ENCODE peak calls at places on chromosome 10, in seven cellular contexts. P is GM23338; W is BJ; T is epithelial cell of esophagus; G is activated CD8-positive, alpha-beta memory T cell treated with anti-CD3 and anti-CD28 coated beads, Interleukin-2, amount 50 U/mL, for 4 hours; N is stimulated activated CD4-positive, alpha-beta T cell treated with anti-CD3 and anti-CD28 coated beads, Interleukin-12 subunit alpha, Interleukin-12 subunit beta, amount 100 ng/mL, for 4 hours; M is GM20000. O is an unnamed sample.

GRCh38 chr10:92123031-92123450 is 167.8 kb downstream of the CPEB3 start:
- DNase-seq in P (no peak), W (no peak), T (peak), G (no peak), N (no peak), M (no peak), O (no peak)

GRCh38 chr10:86079088-86079487 is 287.5 kb downstream of the GRID1 start:
- DNase-seq in P (no peak), W (no peak), T (no peak), G (no peak), N (no peak), M (no peak), O (peak)

GRCh38 chr10:98039690-98040381 is 9.4 kb upstream of the CRTAC1 start:
- DNase-seq in P (no peak), W (no peak), T (no peak), G (no peak), N (no peak), M (no peak), O (no peak)

GRCh38 chr10:79399242-79399831 is 46.1 kb downstream of the ZCCHC24 start:
- DNase-seq in P (peak), W (peak), T (peak), G (no peak), N (no peak), M (no peak), O (no peak)

GRCh38 chr10:103076996-103077395 is 116.1 kb downstream of the NT5C2 start:
- DNase-seq in P (no peak), W (no peak), T (no peak), G (no peak), N (no peak), M (no peak), O (no peak)

GRCh38 chr10:104515670-104516199 is 125.4 kb upstream of the SORCS3 start:
- DNase-seq in P (peak), W (no peak), T (peak), G (no peak), N (no peak), M (no peak), O (no peak)

GRCh38 chr10:16944081-16944922 is 127.1 kb upstream of the RSU1 start:
- DNase-seq in P (no peak), W (peak), T (no peak), G (no peak), N (no peak), M (no peak), O (no peak)

GRCh38 chr10:68345621-68346020 is 12.9 kb upstream of the PBLD start:
- DNase-seq in P (no peak), W (no peak), T (no peak), G (no peak), N (no peak), M (no peak), O (no peak)

GRCh38 chr10:21524526-21525366 is 736 bp downstream of the SKIDA1 start:
- DNase-seq in P (peak), W (no peak), T (peak), G (no peak), N (no peak), M (no peak), O (peak)

GRCh38 chr10:97427571-97428179 is 1.7 kb downstream of the PGAM1 start:
- DNase-seq in P (peak), W (no peak), T (peak), G (no peak), N (no peak), M (peak), O (peak)

GRCh38 chr10:102660891-102661613 is 16.8 kb downstream of the TRIM8 start:
- DNase-seq in P (no peak), W (peak), T (no peak), G (peak), N (peak), M (peak), O (peak)

GRCh38 chr10:33661580-33662269 is 327.3 kb upstream of the NRP1 start:
- DNase-seq in P (no peak), W (peak), T (peak), G (no peak), N (no peak), M (no peak), O (peak)

GRCh38 chr10:49322371-49323170 is 23.6 kb downstream of the C10orf71 start:
- DNase-seq in P (no peak), W (no peak), T (no peak), G (no peak), N (no peak), M (no peak), O (no peak)